ENCODE peak calls at places on chromosomes 1 and 21, in nine cellular contexts. K is A549; Z is heart right ventricle; C is cardiac fibroblast; B is CD4-positive, alpha-beta memory T cell; U is retinal pigment epithelial cell; F is fibroblast of pulmonary artery; Y is SK-N-SH; Q is choroid plexus epithelial cell. H is an unnamed sample.

GRCh38 chr1:90707363-90707710 is 9.8 kb downstream of the BARHL2 start:
- DNase-seq in B (no peak), Y (no peak), C (peak; percentile 41), Z (no peak), U (peak; percentile 22), Q (peak; percentile 36), K (peak; percentile 27), F (peak; percentile 46), H (peak; percentile 15)

GRCh38 chr1:83756984-83757717 is 241.8 kb downstream of the TTLL7 start:
- DNase-seq in K (no peak), U (no peak), Z (no peak), Q (no peak), C (no peak), F (no peak), Y (no peak), B (no peak), H (no peak)

GRCh38 chr1:108678696-108679095 is 13.4 kb upstream of the PRPF38B start:
- DNase-seq in K (no peak), Y (no peak), Q (no peak), C (no peak), B (no peak), U (no peak), F (no peak), Z (no peak), H (no peak)

GRCh38 chr1:48794815-48795214 is 18.1 kb upstream of the BEND5 start:
- DNase-seq in F (no peak), K (no peak), C (no peak), U (no peak), B (no peak), Q (no peak), Y (no peak), Z (no peak), H (no peak)

GRCh38 chr1:186059311-186059710 is 315.7 kb downstream of the TPR start:
- DNase-seq in C (peak; percentile 40), K (no peak), U (no peak), Z (no peak), F (peak; percentile 45), B (no peak), Q (peak; percentile 76), Y (no peak), H (peak; percentile 28)

GRCh38 chr1:156772728-156773497 is 5.6 kb downstream of the PRCC start:
- DNase-seq in Y (peak; percentile 75), Q (no peak), Z (peak; percentile 53), K (no peak), U (no peak), C (peak; percentile 40), B (no peak), F (peak; percentile 14), H (no peak)

GRCh38 chr1:55217226-55217996 is 2.2 kb upstream of the USP24 start:
- DNase-seq in C (peak; percentile 46), Y (no peak), K (no peak), Z (peak; percentile 39), Q (no peak), F (no peak), B (peak; percentile 58), U (no peak), H (no peak)

GRCh38 chr1:39576016-39576657 is 453 bp downstream of the PABPC4 start:
- DNase-seq in Q (peak; percentile 19), F (no peak), Y (peak; percentile 76), C (peak; percentile 22), K (no peak), Z (no peak), U (no peak), B (peak; percentile 35), H (no peak)

GRCh38 chr1:150321826-150322166 is 463 bp downstream of the PRPF3 start:
- DNase-seq in Z (no peak), K (no peak), F (no peak), B (peak; percentile 23), U (no peak), C (no peak), Y (peak; percentile 18), Q (no peak), H (no peak)

GRCh38 chr21:29849735-29850176 is 90.0 kb downstream of the GRIK1 start:
- DNase-seq in C (peak; percentile 75), F (peak; percentile 73), B (peak; percentile 41), U (peak; percentile 15), K (peak; percentile 38), Z (peak; percentile 39), Q (peak; percentile 83), Y (peak; percentile 50), H (peak; percentile 57)

GRCh38 chr21:31752967-31753366 is 21.0 kb upstream of the SCAF4 start:
- DNase-seq in U (no peak), Q (no peak), C (no peak), Y (peak; percentile 49), Z (no peak), B (no peak), K (no peak), F (no peak), H (no peak)

GRCh38 chr1:2528966-2529750 is 905 bp downstream of the HES5 start:
- DNase-seq in F (no peak), U (no peak), Y (peak; percentile 71), B (peak; percentile 30), Q (no peak), Z (no peak), C (no peak), K (no peak), H (no peak)

GRCh38 chr1:39892611-39893595 is 8.8 kb downstream of the MYCL start:
- DNase-seq in K (peak; percentile 51), Y (no peak), C (peak; percentile 85), Q (peak; percentile 82), Z (no peak), B (no peak), U (peak; percentile 91), F (peak; percentile 84), H (peak; percentile 81)

GRCh38 chr1:97758589-97759057 is 162.2 kb downstream of the DPYD start:
- DNase-seq in B (no peak), U (no peak), Y (no peak), K (peak; percentile 2), F (peak; percentile 33), Z (no peak), Q (peak; percentile 17), C (peak; percentile 79), H (no peak)

GRCh38 chr1:162538815-162539431 is 22.6 kb upstream of the UAP1 start:
- DNase-seq in K (peak; percentile 19), Z (no peak), C (peak; percentile 79), F (peak; percentile 88), U (peak; percentile 87), Q (peak; percentile 92), B (no peak), Y (no peak), H (peak; percentile 94)

GRCh38 chr1:226519741-226520598 is 28.6 kb upstream of the STUM start:
- DNase-seq in Y (no peak), Q (no peak), C (no peak), K (no peak), Z (no peak), B (no peak), F (no peak), U (no peak), H (no peak)

GRCh38 chr1:78132174-78132972 is 86.6 kb downstream of the GIPC2 start:
- DNase-seq in U (no peak), F (no peak), Z (no peak), Q (no peak), K (no peak), Y (no peak), C (no peak), B (no peak), H (no peak)

GRCh38 chr1:167864392-167864992 is 49.4 kb downstream of the ADCY10 start:
- DNase-seq in K (no peak), C (no peak), B (no peak), Q (no peak), F (no peak), Y (no peak), Z (no peak), U (no peak), H (no peak)
- H3K4me3 ChIP-seq in K (no peak overlapping the region), C (no peak overlapping the region), B (no peak overlapping the region), Q (no peak overlapping the region), F (no peak overlapping the region), Y (no peak overlapping the region), Z (no peak overlapping the region), U (no peak overlapping the region), H (no peak overlapping the region)

DNA sequence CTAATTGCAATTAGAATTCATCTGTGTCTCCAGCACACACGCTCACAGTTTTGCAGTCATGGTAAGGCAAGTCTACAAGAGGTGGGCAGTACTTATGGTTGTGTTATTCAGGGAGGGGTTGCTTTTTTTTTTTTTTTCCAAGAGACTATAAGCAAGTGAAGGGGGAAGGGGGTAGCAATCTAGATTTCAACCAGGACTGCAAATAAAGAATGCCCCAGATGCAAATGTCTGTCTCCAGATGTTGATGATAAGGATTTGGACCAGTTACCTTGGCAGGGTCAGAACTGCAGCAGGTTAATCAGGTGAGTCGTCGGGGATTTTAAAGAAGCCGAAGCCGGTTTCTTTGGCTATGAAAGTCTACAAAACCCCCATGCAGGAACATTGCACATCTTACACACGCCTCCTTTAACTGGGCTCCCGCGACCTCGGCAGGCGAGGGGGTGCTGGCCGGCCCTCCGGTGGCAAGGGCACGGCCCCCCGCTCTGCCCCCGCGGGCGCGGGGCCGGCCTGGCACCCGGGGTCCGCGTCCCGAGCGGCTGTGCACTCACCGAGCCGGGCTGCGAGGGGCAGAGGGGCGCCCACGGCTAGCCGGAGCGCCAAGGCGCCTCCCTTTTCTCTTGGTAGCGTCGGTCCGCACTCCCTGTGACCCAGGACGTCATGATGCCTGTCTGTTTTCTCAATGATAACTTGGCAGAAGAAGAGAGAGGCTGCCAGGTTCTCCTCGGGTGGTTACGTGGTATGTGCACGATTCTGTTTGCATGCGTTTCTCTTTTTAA is 366.2 kb upstream of the ESRRG start:
- DNase-seq in K (peak; percentile 33), F (peak; percentile 63), Y (peak; percentile 82), Q (peak; percentile 68), B (no peak), Z (peak; percentile 30), C (peak; percentile 64), U (no peak), H (peak; percentile 61)
- H3K4me3 ChIP-seq in K (peak overlapping the region; percentile 44), F (peak overlapping the region; percentile 58), Y (peak overlapping the region; percentile 64), Q (peak overlapping the region; percentile 60), B (no peak overlapping the region), Z (peak overlapping the region; percentile 50), C (peak overlapping the region; percentile 45), U (peak overlapping the region; percentile 61), H (peak overlapping the region; percentile 30)

GRCh38 chr1:247386695-247387094 is 29.3 kb upstream of the NLRP3 start:
- DNase-seq in Y (no peak), U (no peak), Z (no peak), K (no peak), C (peak; percentile 38), Q (peak; percentile 58), F (peak; percentile 60), B (no peak), H (peak; percentile 73)
- H3K4me3 ChIP-seq in Y (no peak overlapping the region), U (no peak overlapping the region), Z (no peak overlapping the region), K (no peak overlapping the region), C (no peak overlapping the region), Q (no peak overlapping the region), F (no peak overlapping the region), B (no peak overlapping the region), H (no peak overlapping the region)

DNA sequence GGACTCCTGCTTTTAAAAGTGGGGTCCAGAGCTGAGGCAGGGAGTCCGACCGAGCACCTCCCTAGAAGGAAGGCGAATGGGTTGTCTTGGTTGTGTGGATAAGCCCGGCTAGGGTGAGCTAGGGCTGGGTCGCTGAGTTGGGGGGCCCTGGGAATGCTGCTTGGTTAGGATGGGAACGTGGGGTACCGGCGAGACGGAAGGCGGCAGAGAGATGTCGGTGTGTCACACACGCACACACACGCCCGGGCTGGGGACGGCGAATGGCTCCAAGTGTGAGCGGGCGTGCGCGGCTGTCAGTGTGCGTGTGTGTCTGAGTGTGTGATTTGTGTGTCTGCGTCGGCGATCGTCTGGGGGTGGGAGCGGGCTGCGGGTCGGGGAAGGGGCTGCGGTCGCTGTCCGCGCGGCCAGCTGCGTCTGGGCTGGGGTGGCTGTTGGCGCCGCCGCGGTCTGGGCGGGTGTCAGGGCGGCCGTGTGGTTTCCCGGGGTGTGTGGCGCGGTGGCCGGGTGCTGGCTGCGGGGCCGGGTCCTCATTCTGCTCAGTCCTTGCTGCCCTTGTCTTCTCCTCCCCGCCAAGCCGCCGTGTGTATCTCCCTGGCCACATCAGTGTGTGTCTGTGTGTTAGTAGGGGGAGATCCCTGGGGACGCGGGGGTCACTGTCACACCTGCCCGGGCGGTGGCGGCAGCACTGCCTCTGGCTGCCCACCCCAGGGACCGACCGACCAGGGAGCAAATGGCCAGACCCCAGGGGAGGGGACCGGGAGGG is 1.0 kb downstream of the EFNA3 start:
- DNase-seq in B (peak; percentile 32), C (no peak), Y (peak; percentile 75), U (no peak), F (no peak), K (no peak), Q (no peak), Z (no peak), H (no peak)
- H3K4me3 ChIP-seq in B (peak overlapping the region; percentile 41), C (no peak overlapping the region), Y (peak overlapping the region; percentile 55), U (no peak overlapping the region), F (no peak overlapping the region), K (peak overlapping the region; percentile 55), Q (no peak overlapping the region), Z (no peak overlapping the region), H (no peak overlapping the region)